ENCODE peak calls at places on chromosomes 13 and 19, in seven cellular contexts. W is GM12865, Y is GM13976, N is progenitor cell of endocrine pancreas, D is RWPE1, Q is IMR-90, K is stomach. A is an unnamed sample.

GRCh38 chr19:18469245-18470107 is 31.5 kb upstream of the ISYNA1 start:
- DNase-seq in Q (peak; percentile 66), K (peak; percentile 72), N (peak; percentile 59), W (peak; percentile 59), D (no peak), Y (peak; percentile 78), A (peak; percentile 85)

GRCh38 chr19:45769821-45770191 is 754 bp upstream of the SIX5 start:
- DNase-seq in N (no peak), K (peak; percentile 49), Y (no peak), W (peak; percentile 72), D (no peak), Q (peak; percentile 38), A (peak; percentile 42)

GRCh38 chr19:50759886-50760285 is 10.4 kb upstream of the GPR32 start:
- DNase-seq in W (peak; percentile 28), Q (peak; percentile 32), Y (peak; percentile 50), D (peak; percentile 15), K (no peak), N (no peak), A (no peak)

GRCh38 chr19:18636969-18637629 is at the start of gene KLHL26:
- DNase-seq in K (no peak), W (no peak), D (no peak), Q (no peak), N (no peak), Y (no peak), A (no peak)

GRCh38 chr19:8355631-8356402 is 8.1 kb upstream of the ANGPTL4 start:
- DNase-seq in D (peak; percentile 69), W (no peak), Y (no peak), Q (peak; percentile 98), K (no peak), N (no peak), A (no peak)

GRCh38 chr19:4200940-4201542 is 18.6 kb downstream of the ANKRD24 start:
- DNase-seq in N (no peak), W (no peak), K (no peak), D (no peak), Y (no peak), Q (no peak), A (no peak)

GRCh38 chr19:43776285-43776684 is 4.5 kb downstream of the KCNN4 start:
- DNase-seq in W (peak; percentile 51), Q (no peak), Y (no peak), D (no peak), N (no peak), K (no peak), A (no peak)

GRCh38 chr19:6472713-6473112 is 8.6 kb downstream of the CRB3 start:
- DNase-seq in Q (no peak), N (no peak), D (no peak), Y (no peak), K (no peak), W (no peak), A (no peak)

GRCh38 chr13:113585828-113586355 is 1.3 kb downstream of the TFDP1 start:
- DNase-seq in D (no peak), N (no peak), W (no peak), Y (peak; percentile 16), K (peak; percentile 23), Q (no peak), A (no peak)

GRCh38 chr19:53463263-53463662 is 4.3 kb upstream of the ZNF813 start:
- DNase-seq in D (no peak), N (no peak), Q (peak; percentile 6), K (no peak), W (no peak), Y (no peak), A (peak; percentile 65)

GRCh38 chr13:114115191-114115671 is 17.2 kb downstream of the RASA3 start:
- DNase-seq in D (peak; percentile 45), N (no peak), W (no peak), Q (peak; percentile 94), K (peak; percentile 29), Y (no peak), A (no peak)

GRCh38 chr19:52603558-52604207 is 33.6 kb downstream of the ZNF701 start:
- DNase-seq in D (no peak), Y (no peak), N (no peak), Q (peak; percentile 28), K (no peak), W (no peak), A (no peak)

GRCh38 chr13:76871332-76871945 is 14.8 kb downstream of the KCTD12 start:
- DNase-seq in Q (no peak), K (no peak), D (no peak), N (no peak), W (no peak), Y (no peak), A (no peak)

GRCh38 chr13:84812078-84812477 is 929.8 kb upstream of the SLITRK1 start:
- DNase-seq in N (no peak), D (no peak), W (no peak), Y (no peak), K (no peak), Q (no peak), A (no peak)
- TF ChIP-seq CTCF in N (no peak), D (no peak), W (no peak), Y (no peak), K (no peak), Q (no peak), A (no peak)

GRCh38 chr13:91158015-91158390 is 189.5 kb upstream of the MIR17HG start:
- DNase-seq in K (no peak), D (no peak), N (no peak), Y (no peak), Q (no peak), W (no peak), A (no peak)
- TF ChIP-seq CTCF in K (no peak), D (no peak), N (peak; percentile 28), Y (no peak), Q (no peak), W (no peak), A (no peak)

GRCh38 chr13:43319617-43320444 is 296.4 kb downstream of the DNAJC15 start:
- DNase-seq in D (no peak), W (no peak), N (no peak), K (no peak), Q (no peak), Y (no peak), A (no peak)

DNA sequence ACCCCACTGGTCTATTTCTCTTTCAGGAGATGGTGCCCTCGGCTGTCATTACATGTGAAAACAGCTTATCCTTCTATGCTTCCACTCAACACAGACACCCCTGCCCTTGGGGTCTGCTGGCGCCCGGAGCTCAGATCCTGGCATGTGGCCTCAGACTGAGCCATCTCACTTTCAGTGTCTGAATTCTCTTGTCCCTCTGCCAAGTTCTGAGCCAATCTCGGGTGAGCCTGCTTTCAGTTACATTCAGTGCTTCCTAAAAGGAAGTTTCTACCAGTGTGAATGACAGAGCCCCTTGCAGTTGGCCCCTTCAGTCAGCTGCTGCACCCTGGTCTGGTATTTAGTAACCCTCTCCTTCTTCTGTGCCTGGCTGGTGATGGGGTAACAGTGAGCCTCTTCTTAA is 293.6 kb downstream of the DNAJC15 start:
- DNase-seq in Q (peak; percentile 67), Y (no peak), K (no peak), D (no peak), N (no peak), W (peak; percentile 42), A (no peak)
- TF ChIP-seq CTCF in Q (no peak), Y (no peak), K (no peak), D (no peak), N (no peak), W (no peak), A (no peak)

DNA sequence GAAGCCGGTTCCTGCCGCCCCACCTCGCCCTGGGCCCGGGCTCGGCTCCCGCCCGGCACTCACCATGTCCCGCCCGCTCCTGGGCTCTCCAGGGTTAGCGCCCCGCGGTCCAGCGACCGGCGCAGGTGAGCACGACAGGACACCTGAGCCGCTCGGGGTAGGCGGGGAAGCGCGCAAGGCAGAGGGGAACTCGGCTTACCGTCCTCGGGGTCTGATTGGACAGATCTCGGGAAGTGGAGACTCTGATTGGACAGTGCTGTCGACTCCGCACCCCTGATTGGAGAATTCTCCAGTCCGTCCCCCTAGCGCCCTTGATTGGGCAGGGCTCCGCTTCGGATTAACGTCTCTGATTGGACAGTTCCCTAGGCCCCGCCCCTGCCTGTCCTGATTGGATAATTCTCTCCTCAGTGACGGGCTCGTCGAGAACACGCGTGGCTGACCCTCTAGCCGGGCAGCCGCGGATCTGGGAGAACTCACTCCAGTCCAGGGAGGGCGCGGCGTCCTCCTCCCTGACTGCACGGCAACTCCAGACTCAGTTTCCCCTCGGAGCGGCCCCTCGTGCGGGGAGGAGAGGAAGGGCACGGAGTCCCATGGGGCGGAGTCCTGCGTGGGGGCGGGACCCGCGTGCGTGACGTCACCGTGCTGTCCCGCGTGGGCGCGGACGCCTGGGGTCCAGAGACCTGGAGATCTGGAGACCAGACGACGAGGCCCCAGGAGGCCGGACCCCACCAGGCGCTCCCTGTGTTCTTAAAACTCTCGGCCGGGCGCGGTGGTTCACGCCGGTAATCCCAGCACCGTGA is at the start of gene ZNF77:
- DNase-seq in W (peak; percentile 98), D (peak; percentile 100), Y (peak; percentile 100), N (peak; percentile 92), Q (peak; percentile 99), K (peak; percentile 99), A (peak; percentile 97)
- TF ChIP-seq CTCF in W (no peak), D (no peak), Y (no peak), N (no peak), Q (no peak), K (no peak), A (peak; percentile 61)